ENCODE peak calls at places on chromosomes 11 and 22, in eight cellular contexts. K is stimulated activated CD4-positive, alpha-beta T cell treated with anti-CD3 and anti-CD28 coated beads, Interleukin-1b, Interleukin-23, amount 100 ng/mL, for 1 hour; Q is effector memory CD8-positive, alpha-beta T cell; J is amniotic stem cell; I is GM13977; H is glomerular endothelial cell; B is SJSA1; O is effector CD4-positive, alpha-beta T cell. T is an unnamed sample.

GRCh38 chr11:10381730-10382129 is 73.3 kb upstream of the AMPD3 start:
- DNase-seq in K (no peak), Q (no peak), J (no peak), I (no peak), H (no peak), B (no peak), O (no peak), T (no peak)

GRCh38 chr22:47283616-47284270 is 521.3 kb downstream of the TBC1D22A start:
- DNase-seq in K (no peak), Q (no peak), J (no peak), I (no peak), H (no peak), B (no peak), O (no peak), T (no peak)

GRCh38 chr11:109109916-109110315 is 312.1 kb upstream of the C11orf87 start:
- DNase-seq in K (no peak), Q (no peak), J (no peak), I (no peak), H (no peak), B (no peak), O (no peak), T (no peak)

GRCh38 chr22:49046546-49047305 is 780.9 kb downstream of the BRD1 start:
- DNase-seq in K (no peak), Q (no peak), J (no peak), I (peak), H (no peak), B (no peak), O (no peak), T (peak)

GRCh38 chr11:336666-337002 is 16.0 kb upstream of the IFITM3 start:
- DNase-seq in K (no peak), Q (no peak), J (no peak), I (no peak), H (no peak), B (no peak), O (no peak), T (no peak)

GRCh38 chr11:70729949-70730348 is 331.6 kb downstream of the CTTN start:
- DNase-seq in K (no peak), Q (no peak), J (no peak), I (no peak), H (no peak), B (no peak), O (no peak), T (peak)

GRCh38 chr11:113168358-113168757 is 146.0 kb upstream of the TTC12 start:
- DNase-seq in K (no peak), Q (no peak), J (no peak), I (no peak), H (no peak), B (no peak), O (no peak), T (no peak)

GRCh38 chr11:36591433-36591832 is 2.9 kb upstream of the IFTAP start:
- DNase-seq in K (no peak), Q (no peak), J (no peak), I (no peak), H (no peak), B (no peak), O (no peak), T (no peak)

GRCh38 chr11:75792997-75793800 is 21.8 kb upstream of the UVRAG start:
- DNase-seq in K (no peak), Q (no peak), J (no peak), I (no peak), H (no peak), B (no peak), O (no peak), T (no peak)

GRCh38 chr11:1073261-1073724 is 1.4 kb upstream of the MUC2 start:
- DNase-seq in K (no peak), Q (no peak), J (no peak), I (no peak), H (no peak), B (peak), O (no peak), T (no peak)

GRCh38 chr11:16921019-16921418 is 93.2 kb downstream of the PLEKHA7 start:
- DNase-seq in K (no peak), Q (no peak), J (no peak), I (no peak), H (no peak), B (no peak), O (no peak), T (no peak)

GRCh38 chr11:76139317-76139716 is 67.0 kb downstream of the WNT11 start:
- DNase-seq in K (no peak), Q (no peak), J (no peak), I (no peak), H (no peak), B (no peak), O (no peak), T (no peak)

GRCh38 chr11:75303544-75304224 is 47.8 kb downstream of the ARRB1 start:
- DNase-seq in K (no peak), Q (no peak), J (no peak), I (no peak), H (no peak), B (no peak), O (no peak), T (no peak)

GRCh38 chr11:765025-765801 is 12.1 kb downstream of the GATD1 start:
- DNase-seq in K (peak), Q (peak), J (no peak), I (peak), H (no peak), B (no peak), O (peak), T (peak)

GRCh38 chr11:108115495-108116140 is 5.7 kb upstream of the ACAT1 start:
- DNase-seq in K (no peak), Q (no peak), J (no peak), I (no peak), H (no peak), B (no peak), O (no peak), T (peak)

GRCh38 chr22:21855715-21856114 is 11.7 kb downstream of the MAPK1 start:
- DNase-seq in K (no peak), Q (no peak), J (no peak), I (no peak), H (no peak), B (no peak), O (no peak), T (no peak)

GRCh38 chr11:68255526-68255925 is 16.2 kb downstream of the C11orf24 start:
- DNase-seq in K (no peak), Q (no peak), J (no peak), I (no peak), H (no peak), B (no peak), O (no peak), T (no peak)

GRCh38 chr11:44575288-44575672 is 9.8 kb downstream of the CD82 start:
- DNase-seq in K (no peak), Q (no peak), J (no peak), I (no peak), H (no peak), B (peak), O (no peak), T (no peak)

GRCh38 chr11:64519541-64519940 is 71.5 kb upstream of the SLC22A12 start:
- DNase-seq in K (no peak), Q (no peak), J (no peak), I (no peak), H (no peak), B (no peak), O (no peak), T (no peak)